ENCODE peak calls at places on chromosomes 4 and X, in four cellular contexts. One of them, this sample, is unnamed.

GRCh38 chrX:71545364-71545763 is 12.5 kb downstream of the OGT start:
- DNase-seq in HepG2: no peak
- DNase-seq in A549: no peak
- DNase-seq in K562: peak
- DNase-seq in this sample: peak

GRCh38 chr4:144820706-144821105 is 174.8 kb downstream of the HHIP start:
- DNase-seq in HepG2: no peak
- DNase-seq in A549: no peak
- DNase-seq in K562: no peak
- DNase-seq in this sample: no peak

GRCh38 chr4:105306158-105306781 is 159.6 kb downstream of the TET2 start:
- DNase-seq in HepG2: no peak
- DNase-seq in A549: peak
- DNase-seq in K562: no peak
- DNase-seq in this sample: no peak

GRCh38 chrX:68411729-68412128 is 21.6 kb downstream of the OPHN1 start:
- DNase-seq in HepG2: no peak
- DNase-seq in A549: no peak
- DNase-seq in K562: no peak
- DNase-seq in this sample: no peak

GRCh38 chr4:123351713-123352112 is 44.9 kb upstream of the SPRY1 start:
- DNase-seq in HepG2: no peak
- DNase-seq in A549: no peak
- DNase-seq in K562: no peak
- DNase-seq in this sample: no peak

GRCh38 chr4:72302981-72303704 is 265.9 kb downstream of the ADAMTS3 start:
- DNase-seq in HepG2: peak
- DNase-seq in A549: peak
- DNase-seq in K562: peak
- DNase-seq in this sample: peak

GRCh38 chrX:127621780-127622179 is 430.4 kb downstream of the ACTRT1 start:
- DNase-seq in HepG2: no peak
- DNase-seq in A549: no peak
- DNase-seq in K562: no peak
- DNase-seq in this sample: no peak

GRCh38 chr4:94452476-94453300 is 946 bp downstream of the PDLIM5 start:
- DNase-seq in HepG2: peak
- DNase-seq in A549: peak
- DNase-seq in K562: peak
- DNase-seq in this sample: peak

GRCh38 chr4:139628184-139629012 is 37.2 kb upstream of the MGST2 start:
- DNase-seq in HepG2: no peak
- DNase-seq in A549: no peak
- DNase-seq in K562: no peak
- DNase-seq in this sample: no peak

GRCh38 chr4:125096662-125097061 is 218.1 kb upstream of the FAT4 start:
- DNase-seq in HepG2: no peak
- DNase-seq in A549: no peak
- DNase-seq in K562: no peak
- DNase-seq in this sample: no peak

GRCh38 chrX:15206306-15206705 is 63.6 kb downstream of the ASB9 start:
- DNase-seq in HepG2: no peak
- DNase-seq in A549: no peak
- DNase-seq in K562: no peak
- DNase-seq in this sample: no peak

GRCh38 chr4:8269535-8270417 is at the start of gene HTRA3:
- DNase-seq in HepG2: no peak
- DNase-seq in A549: no peak
- DNase-seq in K562: no peak
- DNase-seq in this sample: peak

GRCh38 chr4:16897991-16898827 is at the start of gene LDB2:
- DNase-seq in HepG2: no peak
- DNase-seq in A549: no peak
- DNase-seq in K562: no peak
- DNase-seq in this sample: peak

GRCh38 chrX:1093112-1093511 is 119.3 kb downstream of the CRLF2 start:
- DNase-seq in HepG2: no peak
- DNase-seq in A549: no peak
- DNase-seq in K562: no peak
- DNase-seq in this sample: no peak

GRCh38 chr4:165682621-165683020 is 190.4 kb upstream of the TLL1 start:
- DNase-seq in HepG2: no peak
- DNase-seq in A549: no peak
- DNase-seq in K562: no peak
- DNase-seq in this sample: no peak

GRCh38 chr4:168560184-168560834 is 63.5 kb downstream of the PALLD start:
- DNase-seq in HepG2: no peak
- DNase-seq in A549: no peak
- DNase-seq in K562: no peak
- DNase-seq in this sample: no peak

GRCh38 chr4:53786632-53787031 is 195.3 kb upstream of the LNX1 start:
- DNase-seq in HepG2: no peak
- DNase-seq in A549: no peak
- DNase-seq in K562: no peak
- DNase-seq in this sample: no peak

GRCh38 chr4:137417676-137418075 is 114.6 kb downstream of the PCDH18 start:
- DNase-seq in HepG2: no peak
- DNase-seq in A549: no peak
- DNase-seq in K562: no peak
- DNase-seq in this sample: no peak

GRCh38 chr4:16516796-16517413 is 290.6 kb upstream of the TAPT1 start:
- DNase-seq in HepG2: no peak
- DNase-seq in A549: no peak
- DNase-seq in K562: no peak
- DNase-seq in this sample: peak

GRCh38 chr4:118586357-118586790 is 98.8 kb upstream of the METTL14 start:
- DNase-seq in HepG2: no peak
- DNase-seq in A549: no peak
- DNase-seq in K562: no peak
- DNase-seq in this sample: no peak

GRCh38 chr4:1576961-1577814 is 106.9 kb downstream of the FAM53A start:
- DNase-seq in HepG2: no peak
- DNase-seq in A549: no peak
- DNase-seq in K562: no peak
- DNase-seq in this sample: no peak

GRCh38 chrX:13283968-13284914 is 35.6 kb downstream of the ATXN3L start:
- DNase-seq in HepG2: no peak
- DNase-seq in A549: no peak
- DNase-seq in K562: no peak
- DNase-seq in this sample: peak

GRCh38 chr4:105061136-105061696 is 85.5 kb upstream of the TET2 start:
- DNase-seq in HepG2: peak
- DNase-seq in A549: no peak
- DNase-seq in K562: no peak
- DNase-seq in this sample: no peak

GRCh38 chr4:93829531-93830089 is 1.1 kb downstream of the ATOH1 start:
- DNase-seq in HepG2: no peak
- DNase-seq in A549: no peak
- DNase-seq in K562: no peak
- DNase-seq in this sample: peak

GRCh38 chr4:17094209-17094608 is 195.8 kb upstream of the LDB2 start:
- DNase-seq in HepG2: no peak
- DNase-seq in A549: no peak
- DNase-seq in K562: no peak
- DNase-seq in this sample: no peak

GRCh38 chr4:173171987-173172386 is 3.4 kb downstream of the GALNT7 start:
- DNase-seq in HepG2: no peak
- DNase-seq in A549: no peak
- DNase-seq in K562: no peak
- DNase-seq in this sample: no peak

GRCh38 chr4:173169428-173170209 is 1.0 kb downstream of the GALNT7 start:
- DNase-seq in HepG2: no peak
- DNase-seq in A549: peak
- DNase-seq in K562: peak
- DNase-seq in this sample: peak

GRCh38 chr4:173170210-173170778 is 1.7 kb downstream of the GALNT7 start:
- DNase-seq in HepG2: no peak
- DNase-seq in A549: no peak
- DNase-seq in K562: no peak
- DNase-seq in this sample: no peak

GRCh38 chr4:173169178-173169427 is 492 bp downstream of the GALNT7 start:
- DNase-seq in HepG2: no peak
- DNase-seq in A549: no peak
- DNase-seq in K562: peak
- DNase-seq in this sample: no peak

GRCh38 chr4:173171098-173171497 is 2.5 kb downstream of the GALNT7 start:
- DNase-seq in HepG2: peak
- DNase-seq in A549: peak
- DNase-seq in K562: peak
- DNase-seq in this sample: no peak
- TF ChIP-seq NR3C1 in HepG2: no peak
- TF ChIP-seq NR3C1 in A549: no peak
- TF ChIP-seq NR3C1 in K562: no peak
- TF ChIP-seq NR3C1 in this sample: no peak

GRCh38 chr4:26619784-26620183 is 35.9 kb downstream of the TBC1D19 start:
- DNase-seq in HepG2: no peak
- DNase-seq in A549: no peak
- DNase-seq in K562: no peak
- DNase-seq in this sample: no peak
- TF ChIP-seq USF2 in HepG2: no peak
- TF ChIP-seq USF2 in A549: no peak
- TF ChIP-seq USF2 in K562: no peak
- TF ChIP-seq USF2 in this sample: no peak

GRCh38 chr4:38101563-38101962 is 141.4 kb downstream of the PTTG2 start:
- DNase-seq in HepG2: no peak
- DNase-seq in A549: no peak
- DNase-seq in K562: no peak
- DNase-seq in this sample: no peak
- TF ChIP-seq NR3C1 in HepG2: no peak
- TF ChIP-seq NR3C1 in A549: no peak
- TF ChIP-seq NR3C1 in K562: no peak
- TF ChIP-seq NR3C1 in this sample: no peak

DNA sequence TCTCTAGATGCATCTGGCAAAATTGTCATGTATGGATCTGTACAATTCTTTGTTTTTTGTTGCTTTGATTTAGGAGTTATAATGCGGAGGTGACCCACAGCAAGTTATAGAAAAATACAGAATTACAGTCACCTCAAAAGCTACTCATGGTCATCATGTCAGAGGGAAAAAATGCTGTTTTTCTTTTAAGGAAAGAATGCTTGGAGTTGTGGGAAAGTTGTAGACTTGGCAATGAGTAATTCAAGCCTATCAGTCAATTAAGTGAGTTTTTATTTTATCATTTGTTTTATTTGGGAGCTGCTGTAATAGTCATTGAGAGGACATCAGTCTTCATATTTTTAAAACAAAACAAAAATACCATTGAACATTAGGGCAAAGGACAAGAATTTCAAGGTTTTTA is 16.4 kb downstream of the FHL1 start:
- DNase-seq in HepG2: no peak
- DNase-seq in A549: no peak
- DNase-seq in K562: no peak
- DNase-seq in this sample: no peak
- TF ChIP-seq USF2 in HepG2: no peak
- TF ChIP-seq USF2 in A549: no peak
- TF ChIP-seq USF2 in K562: no peak
- TF ChIP-seq USF2 in this sample: no peak

This sample was measured in WTC11.